ENCODE peak calls at places on chromosome 4, in nine cellular contexts. One of them, this sample, is unnamed.

GRCh38 chr4:77959566-77960338 is 97.1 kb downstream of the MRPL1 start:
- DNase-seq in lung microvascular endothelial cell: peak
- DNase-seq in astrocyte of the cerebellum: peak
- DNase-seq in EL: peak
- DNase-seq in EH: peak
- DNase-seq in sciatic nerve: no peak
- DNase-seq in stimulated activated CD8-positive, alpha-beta memory T cell treated with anti-CD3 and anti-CD28 coated beads, Interleukin-4, amount 100 ng/mL, for 1 hour: no peak
- DNase-seq in fibroblast of the aortic adventitia: peak
- DNase-seq in NCI-H510A treated with DMSO at 0.1 percent for 48 hours: peak
- DNase-seq in this sample: peak

GRCh38 chr4:148015058-148015457 is 283.2 kb downstream of the ARHGAP10 start:
- DNase-seq in lung microvascular endothelial cell: peak
- DNase-seq in astrocyte of the cerebellum: no peak
- DNase-seq in EL: no peak
- DNase-seq in EH: no peak
- DNase-seq in sciatic nerve: no peak
- DNase-seq in stimulated activated CD8-positive, alpha-beta memory T cell treated with anti-CD3 and anti-CD28 coated beads, Interleukin-4, amount 100 ng/mL, for 1 hour: no peak
- DNase-seq in fibroblast of the aortic adventitia: no peak
- DNase-seq in NCI-H510A treated with DMSO at 0.1 percent for 48 hours: no peak
- DNase-seq in this sample: no peak

GRCh38 chr4:52368895-52369294 is 290.2 kb downstream of the USP46 start:
- DNase-seq in lung microvascular endothelial cell: no peak
- DNase-seq in astrocyte of the cerebellum: no peak
- DNase-seq in EL: no peak
- DNase-seq in EH: no peak
- DNase-seq in sciatic nerve: no peak
- DNase-seq in stimulated activated CD8-positive, alpha-beta memory T cell treated with anti-CD3 and anti-CD28 coated beads, Interleukin-4, amount 100 ng/mL, for 1 hour: no peak
- DNase-seq in fibroblast of the aortic adventitia: no peak
- DNase-seq in NCI-H510A treated with DMSO at 0.1 percent for 48 hours: no peak
- DNase-seq in this sample: no peak

GRCh38 chr4:49032440-49033161 is 46.5 kb downstream of the CWH43 start:
- DNase-seq in lung microvascular endothelial cell: peak
- DNase-seq in astrocyte of the cerebellum: no peak
- DNase-seq in EL: peak
- DNase-seq in EH: peak
- DNase-seq in sciatic nerve: no peak
- DNase-seq in stimulated activated CD8-positive, alpha-beta memory T cell treated with anti-CD3 and anti-CD28 coated beads, Interleukin-4, amount 100 ng/mL, for 1 hour: no peak
- DNase-seq in fibroblast of the aortic adventitia: peak
- DNase-seq in NCI-H510A treated with DMSO at 0.1 percent for 48 hours: peak
- DNase-seq in this sample: no peak

GRCh38 chr4:39699676-39700409 is 1.9 kb downstream of the UBE2K start:
- DNase-seq in lung microvascular endothelial cell: peak
- DNase-seq in astrocyte of the cerebellum: no peak
- DNase-seq in EL: peak
- DNase-seq in EH: peak
- DNase-seq in sciatic nerve: no peak
- DNase-seq in stimulated activated CD8-positive, alpha-beta memory T cell treated with anti-CD3 and anti-CD28 coated beads, Interleukin-4, amount 100 ng/mL, for 1 hour: no peak
- DNase-seq in fibroblast of the aortic adventitia: peak
- DNase-seq in NCI-H510A treated with DMSO at 0.1 percent for 48 hours: no peak
- DNase-seq in this sample: no peak

GRCh38 chr4:167867191-167867590 is 225.1 kb upstream of the ANXA10 start:
- DNase-seq in lung microvascular endothelial cell: no peak
- DNase-seq in astrocyte of the cerebellum: no peak
- DNase-seq in EL: no peak
- DNase-seq in EH: no peak
- DNase-seq in sciatic nerve: no peak
- DNase-seq in stimulated activated CD8-positive, alpha-beta memory T cell treated with anti-CD3 and anti-CD28 coated beads, Interleukin-4, amount 100 ng/mL, for 1 hour: no peak
- DNase-seq in fibroblast of the aortic adventitia: no peak
- DNase-seq in NCI-H510A treated with DMSO at 0.1 percent for 48 hours: no peak
- DNase-seq in this sample: no peak

GRCh38 chr4:99885063-99885664 is 9.1 kb downstream of the LAMTOR3 start:
- DNase-seq in lung microvascular endothelial cell: peak
- DNase-seq in astrocyte of the cerebellum: peak
- DNase-seq in EL: peak
- DNase-seq in EH: peak
- DNase-seq in sciatic nerve: no peak
- DNase-seq in stimulated activated CD8-positive, alpha-beta memory T cell treated with anti-CD3 and anti-CD28 coated beads, Interleukin-4, amount 100 ng/mL, for 1 hour: no peak
- DNase-seq in fibroblast of the aortic adventitia: peak
- DNase-seq in NCI-H510A treated with DMSO at 0.1 percent for 48 hours: peak
- DNase-seq in this sample: no peak

GRCh38 chr4:83212041-83212851 is 72.4 kb downstream of the COQ2 start:
- DNase-seq in lung microvascular endothelial cell: no peak
- DNase-seq in astrocyte of the cerebellum: no peak
- DNase-seq in EL: no peak
- DNase-seq in EH: no peak
- DNase-seq in sciatic nerve: no peak
- DNase-seq in stimulated activated CD8-positive, alpha-beta memory T cell treated with anti-CD3 and anti-CD28 coated beads, Interleukin-4, amount 100 ng/mL, for 1 hour: peak
- DNase-seq in fibroblast of the aortic adventitia: no peak
- DNase-seq in NCI-H510A treated with DMSO at 0.1 percent for 48 hours: no peak
- DNase-seq in this sample: no peak

GRCh38 chr4:79526970-79527565 is 119.0 kb upstream of the GK2 start:
- DNase-seq in lung microvascular endothelial cell: no peak
- DNase-seq in astrocyte of the cerebellum: no peak
- DNase-seq in EL: no peak
- DNase-seq in EH: no peak
- DNase-seq in sciatic nerve: no peak
- DNase-seq in stimulated activated CD8-positive, alpha-beta memory T cell treated with anti-CD3 and anti-CD28 coated beads, Interleukin-4, amount 100 ng/mL, for 1 hour: no peak
- DNase-seq in fibroblast of the aortic adventitia: no peak
- DNase-seq in NCI-H510A treated with DMSO at 0.1 percent for 48 hours: no peak
- DNase-seq in this sample: no peak

GRCh38 chr4:54050214-54050904 is 14.0 kb downstream of the CHIC2 start:
- DNase-seq in lung microvascular endothelial cell: no peak
- DNase-seq in astrocyte of the cerebellum: no peak
- DNase-seq in EL: peak
- DNase-seq in EH: peak
- DNase-seq in sciatic nerve: no peak
- DNase-seq in stimulated activated CD8-positive, alpha-beta memory T cell treated with anti-CD3 and anti-CD28 coated beads, Interleukin-4, amount 100 ng/mL, for 1 hour: no peak
- DNase-seq in fibroblast of the aortic adventitia: peak
- DNase-seq in NCI-H510A treated with DMSO at 0.1 percent for 48 hours: no peak
- DNase-seq in this sample: no peak

GRCh38 chr4:138894688-138895087 is 120.9 kb upstream of the NOCT start:
- DNase-seq in lung microvascular endothelial cell: no peak
- DNase-seq in astrocyte of the cerebellum: no peak
- DNase-seq in EL: no peak
- DNase-seq in EH: no peak
- DNase-seq in sciatic nerve: no peak
- DNase-seq in stimulated activated CD8-positive, alpha-beta memory T cell treated with anti-CD3 and anti-CD28 coated beads, Interleukin-4, amount 100 ng/mL, for 1 hour: no peak
- DNase-seq in fibroblast of the aortic adventitia: no peak
- DNase-seq in NCI-H510A treated with DMSO at 0.1 percent for 48 hours: no peak
- DNase-seq in this sample: no peak

GRCh38 chr4:7826176-7826908 is 113.3 kb downstream of the AFAP1 start:
- DNase-seq in lung microvascular endothelial cell: no peak
- DNase-seq in astrocyte of the cerebellum: no peak
- DNase-seq in EL: no peak
- DNase-seq in EH: no peak
- DNase-seq in sciatic nerve: no peak
- DNase-seq in stimulated activated CD8-positive, alpha-beta memory T cell treated with anti-CD3 and anti-CD28 coated beads, Interleukin-4, amount 100 ng/mL, for 1 hour: no peak
- DNase-seq in fibroblast of the aortic adventitia: no peak
- DNase-seq in NCI-H510A treated with DMSO at 0.1 percent for 48 hours: no peak
- DNase-seq in this sample: no peak

GRCh38 chr4:7485096-7485495 is 50.4 kb upstream of the PSAPL1 start:
- DNase-seq in lung microvascular endothelial cell: no peak
- DNase-seq in astrocyte of the cerebellum: no peak
- DNase-seq in EL: no peak
- DNase-seq in EH: no peak
- DNase-seq in sciatic nerve: no peak
- DNase-seq in stimulated activated CD8-positive, alpha-beta memory T cell treated with anti-CD3 and anti-CD28 coated beads, Interleukin-4, amount 100 ng/mL, for 1 hour: no peak
- DNase-seq in fibroblast of the aortic adventitia: no peak
- DNase-seq in NCI-H510A treated with DMSO at 0.1 percent for 48 hours: peak
- DNase-seq in this sample: no peak